ENCODE peak calls at places on chromosomes 1 and 21, in six cellular contexts. L, T, Q, M, W and V are unnamed samples.
A peak's percentile ranks its signal among the peaks of the same experiment; 100 is the strongest.

GRCh38 chr1:210688482-210689233 is 360.0 kb downstream of the HHAT start:
- DNase-seq in L (peak; percentile 45), T (no peak), Q (no peak), M (no peak), W (no peak), V (no peak)

GRCh38 chr1:183804916-183805734 is at the start of gene RGL1:
- DNase-seq in L (peak; percentile 92), T (peak; percentile 70), Q (peak; percentile 85), M (peak; percentile 25), W (peak; percentile 58), V (no peak)

GRCh38 chr1:154442006-154442740 is 37.0 kb downstream of the IL6R start:
- DNase-seq in L (peak; percentile 75), T (peak; percentile 43), Q (no peak), M (no peak), W (peak; percentile 73), V (no peak)

GRCh38 chr1:39394598-39394997 is 96.8 kb upstream of the BMP8A start:
- DNase-seq in L (no peak), T (no peak), Q (no peak), M (peak; percentile 93), W (no peak), V (no peak)

GRCh38 chr1:99801584-99801983 is 35.1 kb upstream of the FRRS1 start:
- DNase-seq in L (no peak), T (no peak), Q (no peak), M (no peak), W (no peak), V (no peak)

GRCh38 chr1:147273409-147274307 is 31.2 kb downstream of the CHD1L start:
- DNase-seq in L (peak; percentile 83), T (peak; percentile 17), Q (no peak), M (peak; percentile 14), W (peak; percentile 71), V (no peak)

GRCh38 chr1:184260382-184260781 is 126.4 kb upstream of the C1orf21 start:
- DNase-seq in L (peak; percentile 73), T (no peak), Q (no peak), M (no peak), W (no peak), V (no peak)

GRCh38 chr1:226394461-226394860 is 13.4 kb downstream of the PARP1 start:
- DNase-seq in L (no peak), T (no peak), Q (no peak), M (no peak), W (no peak), V (no peak)

GRCh38 chr1:70727891-70728443 is 316.9 kb downstream of the CTH start:
- DNase-seq in L (no peak), T (no peak), Q (no peak), M (no peak), W (no peak), V (no peak)

GRCh38 chr21:45390121-45390751 is 14.7 kb upstream of the COL18A1 start:
- DNase-seq in L (no peak), T (no peak), Q (peak; percentile 43), M (no peak), W (no peak), V (peak; percentile 88)

GRCh38 chr1:224637936-224638335 is 21.8 kb downstream of the CNIH3 start:
- DNase-seq in L (no peak), T (no peak), Q (no peak), M (no peak), W (no peak), V (no peak)

GRCh38 chr1:204359474-204360255 is at the start of gene PLEKHA6:
- DNase-seq in L (peak; percentile 68), T (no peak), Q (no peak), M (no peak), W (peak; percentile 27), V (no peak)

GRCh38 chr1:29688477-29689365 is 452.4 kb downstream of the PTPRU start:
- DNase-seq in L (peak; percentile 79), T (no peak), Q (peak; percentile 30), M (no peak), W (no peak), V (peak; percentile 76)